ENCODE peak calls at places on chromosomes 2 and 18, in eight cellular contexts. O is NCI-H446; L is AG08395; S is activated naive CD4-positive, alpha-beta T cell treated with anti-CD3 and anti-CD28 coated beads, Interleukin-2, amount 50 U/mL, for 16 hours; G is skeletal muscle cell; X is EL; F is stimulated activated CD4-positive, alpha-beta T cell treated with anti-CD3 and anti-CD28 coated beads, Interleukin-2, amount 100 ng/mL, for 4 hours; E is Calu3. M is an unnamed sample.

GRCh38 chr2:222391866-222392265 is 32.5 kb upstream of the SGPP2 start:
- DNase-seq in O (no peak), L (no peak), S (no peak), G (no peak), X (no peak), F (no peak), E (no peak), M (no peak)

GRCh38 chr2:122070241-122070731 is 314.8 kb downstream of the TSN start:
- DNase-seq in O (no peak), L (peak), S (no peak), G (no peak), X (peak), F (no peak), E (no peak), M (no peak)

GRCh38 chr2:206160124-206160806 is 570 bp downstream of the EEF1B2 start:
- DNase-seq in O (no peak), L (peak), S (no peak), G (no peak), X (no peak), F (no peak), E (peak), M (no peak)

GRCh38 chr2:120849278-120849677 is 113.6 kb downstream of the GLI2 start:
- DNase-seq in O (no peak), L (no peak), S (no peak), G (no peak), X (no peak), F (no peak), E (no peak), M (no peak)

GRCh38 chr2:172086349-172087190 is 1.3 kb downstream of the DLX1 start:
- DNase-seq in O (no peak), L (no peak), S (peak), G (no peak), X (peak), F (peak), E (peak), M (no peak)

GRCh38 chr2:58207189-58207588 is 33.9 kb downstream of the FANCL start:
- DNase-seq in O (no peak), L (no peak), S (no peak), G (no peak), X (no peak), F (no peak), E (no peak), M (no peak)

GRCh38 chr2:122469147-122469546 is 713.7 kb downstream of the TSN start:
- DNase-seq in O (no peak), L (no peak), S (no peak), G (no peak), X (no peak), F (no peak), E (no peak), M (no peak)

GRCh38 chr18:44411971-44412370 is 268.7 kb upstream of the SETBP1 start:
- DNase-seq in O (no peak), L (no peak), S (no peak), G (peak), X (peak), F (no peak), E (no peak), M (no peak)

GRCh38 chr2:232659359-232659758 is 26.0 kb downstream of the EFHD1 start:
- DNase-seq in O (no peak), L (no peak), S (no peak), G (no peak), X (no peak), F (no peak), E (no peak), M (no peak)

GRCh38 chr2:224412064-224412921 is 10.4 kb upstream of the FAM124B start:
- DNase-seq in O (peak), L (peak), S (no peak), G (no peak), X (peak), F (no peak), E (no peak), M (no peak)

GRCh38 chr2:74147729-74148456 is at the start of gene BOLA3:
- DNase-seq in O (peak), L (peak), S (peak), G (no peak), X (peak), F (peak), E (peak), M (peak)

M was measured in A549.